ENCODE peak calls at places on chromosomes 13 and 19, in ten cellular contexts. T, M, Q, X, V, G, E, P, Z and J are unnamed samples. For H3K4me1 and H3K36me3, the result is how much of the 10 kb centered on the place peaks cover.

GRCh38 chr19:1113278-1113985 is 9.6 kb downstream of the GPX4 start:
- DNase-seq in G (peak), X (peak), M (peak), P (peak), E (peak), T (peak), Q (peak), V (peak), Z (peak), J (peak)

GRCh38 chr19:40614595-40615411 is 13.6 kb downstream of the LTBP4 start:
- DNase-seq in P (peak), X (peak), V (peak), T (peak), G (peak), Z (peak), M (peak), Q (peak), E (peak), J (peak)

GRCh38 chr13:99434258-99434788 is 66.9 kb upstream of the TM9SF2 start:
- DNase-seq in P (no peak), Z (peak), T (no peak), X (no peak), G (no peak), Q (no peak), E (peak), V (peak), M (no peak), J (no peak)

GRCh38 chr13:112784811-112785418 is 95.1 kb downstream of the ATP11A start:
- DNase-seq in G (no peak), Z (no peak), Q (no peak), M (no peak), X (no peak), E (no peak), V (no peak), T (no peak), P (no peak), J (no peak)

GRCh38 chr19:45882652-45883585 is 3.0 kb downstream of the IRF2BP1 start:
- DNase-seq in Q (peak), V (peak), M (peak), T (peak), G (peak), Z (peak), X (peak), P (peak), E (peak), J (peak)

GRCh38 chr13:89925107-89925506 is 1422.4 kb upstream of the MIR17HG start:
- DNase-seq in E (peak), P (no peak), V (no peak), X (no peak), Q (peak), M (peak), T (no peak), Z (no peak), G (peak), J (no peak)

GRCh38 chr13:49253310-49253709 is 5.6 kb downstream of the CDADC1 start:
- DNase-seq in P (no peak), V (peak), Q (no peak), Z (no peak), T (no peak), M (no peak), X (no peak), E (no peak), G (no peak), J (no peak)

GRCh38 chr13:99172951-99173350 is 27.7 kb upstream of the UBAC2 start:
- DNase-seq in P (no peak), E (no peak), M (no peak), T (no peak), Q (no peak), G (no peak), X (no peak), V (no peak), Z (no peak), J (no peak)

GRCh38 chr19:36605839-36606478 is 846 bp downstream of the ZNF382 start:
- DNase-seq in T (no peak), X (no peak), M (no peak), G (peak), V (no peak), P (no peak), Z (no peak), Q (no peak), E (no peak), J (no peak)

GRCh38 chr19:40611096-40611495 is 9.9 kb downstream of the LTBP4 start:
- DNase-seq in V (peak), E (no peak), T (peak), X (no peak), G (no peak), Q (no peak), M (no peak), P (peak), Z (peak), J (peak)

GRCh38 chr19:48501446-48501960 is 10.1 kb downstream of the LMTK3 start:
- DNase-seq in Z (peak), E (peak), M (no peak), Q (no peak), G (no peak), X (no peak), P (peak), V (peak), T (no peak), J (peak)

GRCh38 chr19:2270572-2271515 is 11.1 kb downstream of the PEAK3 start:
- DNase-seq in V (peak), Q (peak), M (peak), Z (peak), X (peak), E (peak), P (peak), G (peak), T (peak), J (peak)

GRCh38 chr13:80921556-80921955 is 580.6 kb upstream of the SPRY2 start:
- DNase-seq in Q (no peak), E (no peak), T (no peak), X (no peak), P (no peak), M (no peak), V (no peak), G (peak), Z (no peak), J (no peak)

GRCh38 chr19:8307965-8308866 is at the start of gene CD320:
- DNase-seq in Z (peak), T (peak), P (peak), M (peak), X (peak), Q (peak), V (peak), G (peak), E (peak), J (peak)

GRCh38 chr13:84358601-84359000 is 476.3 kb upstream of the SLITRK1 start:
- DNase-seq in T (no peak), X (no peak), Q (no peak), M (no peak), Z (no peak), V (no peak), P (no peak), G (no peak), E (no peak), J (no peak)
- H3K4me1 ChIP-seq in T (under half), X (under half), Q (under half), M (under half), Z (under half), V (under half), P (under half), G (under half), E (under half), J (under half)

DNA sequence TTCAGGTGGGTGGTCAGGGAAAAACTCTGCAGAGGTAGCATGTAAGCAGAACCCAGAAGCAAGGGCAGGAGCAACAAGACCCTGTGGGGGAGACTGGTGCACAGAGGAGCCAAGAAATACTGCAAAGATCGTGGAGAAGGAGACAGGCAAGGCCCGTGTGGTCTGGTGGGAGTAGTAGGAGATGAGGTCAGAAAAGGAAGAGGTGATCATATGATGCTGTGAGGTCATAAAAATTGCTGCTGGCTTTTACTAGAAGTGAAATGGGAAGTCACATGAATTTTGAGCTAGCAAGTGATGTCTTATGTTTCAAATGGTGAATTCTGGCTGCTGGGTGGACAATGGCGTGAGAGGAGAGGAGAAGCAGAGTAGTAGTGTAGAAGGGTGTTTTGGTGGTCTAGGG is 205.2 kb downstream of the TSHZ3 start:
- DNase-seq in Q (no peak), E (no peak), X (no peak), T (no peak), V (no peak), G (no peak), M (no peak), Z (no peak), P (no peak), J (no peak)
- H3K36me3 ChIP-seq in Q (under half), E (under half), X (under half), T (under half), V (under half), G (under half), M (under half), Z (under half), P (under half), J (under half)

DNA sequence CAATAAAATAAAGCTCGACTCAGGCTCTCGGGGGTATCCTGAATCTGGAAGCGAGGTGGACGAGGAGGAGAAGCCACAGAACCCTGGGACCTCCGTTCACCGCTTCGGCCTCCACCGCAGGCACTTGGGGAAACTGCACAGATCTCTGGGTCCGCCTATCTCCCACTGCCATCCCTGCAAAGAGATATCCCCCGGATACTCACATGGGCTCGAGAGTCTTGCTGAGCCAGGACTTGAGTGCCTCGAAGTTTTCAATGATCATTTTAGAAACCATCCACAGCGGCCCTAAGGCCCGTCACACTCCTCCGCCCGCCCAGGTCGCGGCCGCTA is 589 bp downstream of the RBM26 start:
- DNase-seq in X (no peak), T (no peak), M (no peak), Q (no peak), Z (no peak), G (peak), E (peak), P (no peak), V (no peak), J (peak)
- H3K4me1 ChIP-seq in X (under half), T (under half), M (under half), Q (under half), Z (half or more), G (under half), E (under half), P (under half), V (half or more), J (under half)

DNA sequence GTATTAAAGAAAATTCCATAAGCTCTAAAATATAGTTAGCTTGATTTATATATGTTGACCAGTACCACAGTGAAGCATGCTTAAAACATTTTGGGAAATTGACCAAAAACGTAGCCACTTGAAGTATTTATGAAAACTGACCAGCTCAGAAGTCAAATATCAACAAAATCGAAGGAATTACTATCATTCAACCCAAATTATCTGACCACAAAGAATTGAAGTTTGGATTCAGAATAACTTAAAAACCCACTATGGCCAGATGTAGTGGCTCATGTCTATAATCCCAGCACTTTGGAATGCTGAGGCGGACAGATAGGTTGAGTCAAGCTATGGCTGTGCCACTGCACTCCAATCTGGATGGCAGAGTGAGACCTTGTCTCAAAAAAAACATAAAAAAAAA is 31.9 kb downstream of the GPALPP1 start:
- DNase-seq in Z (no peak), V (no peak), E (no peak), P (no peak), T (no peak), Q (no peak), G (no peak), M (peak), X (no peak), J (no peak)
- H3K36me3 ChIP-seq in Z (under half), V (under half), E (under half), P (under half), T (under half), Q (under half), G (under half), M (under half), X (under half), J (under half)

GRCh38 chr13:30367296-30367695 is 55.0 kb upstream of the UBE2L5 start:
- DNase-seq in G (no peak), P (no peak), T (no peak), Z (no peak), M (no peak), Q (no peak), X (no peak), V (no peak), E (no peak), J (no peak)
- H3K4me1 ChIP-seq in G (under half), P (under half), T (under half), Z (under half), M (under half), Q (under half), X (under half), V (under half), E (under half), J (under half)

GRCh38 chr13:111227405-111227804 is 93.0 kb upstream of the TEX29 start:
- DNase-seq in E (no peak), Z (no peak), V (no peak), Q (no peak), M (peak), T (no peak), P (no peak), X (no peak), G (no peak), J (no peak)

GRCh38 chr13:111232191-111232590 is 88.3 kb upstream of the TEX29 start:
- DNase-seq in E (no peak), P (no peak), X (no peak), Z (no peak), T (no peak), G (no peak), M (no peak), V (no peak), Q (no peak), J (no peak)

GRCh38 chr13:111228262-111229144 is 91.9 kb upstream of the TEX29 start:
- DNase-seq in E (no peak), G (no peak), X (no peak), T (peak), Z (no peak), Q (no peak), P (no peak), M (peak), V (no peak), J (no peak)

GRCh38 chr13:111230385-111230930 is 90.0 kb upstream of the TEX29 start:
- DNase-seq in X (no peak), G (no peak), M (no peak), P (no peak), E (no peak), Z (no peak), Q (peak), T (no peak), V (no peak), J (no peak)

DNA sequence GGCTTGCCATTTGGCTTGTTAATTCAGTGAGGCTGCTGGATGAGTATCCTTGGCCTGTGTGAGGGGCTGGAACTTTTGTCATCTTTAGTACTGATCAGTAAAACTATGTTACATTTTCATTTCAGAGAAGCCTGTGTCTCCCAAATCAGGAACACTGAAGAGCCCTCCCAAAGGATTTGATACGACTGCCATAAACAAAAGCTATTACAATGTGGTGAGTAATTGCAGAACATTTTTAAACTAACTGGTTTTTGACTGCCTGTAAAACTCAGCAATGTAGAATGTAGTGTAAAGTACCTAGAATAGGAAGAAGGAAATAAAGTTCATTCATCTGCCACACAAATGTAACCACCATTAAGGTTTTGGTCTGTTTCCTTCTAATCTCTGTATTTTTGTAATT is 87.4 kb upstream of the TEX29 start:
- DNase-seq in X (no peak), Z (no peak), V (no peak), T (no peak), P (no peak), E (no peak), G (no peak), Q (no peak), M (peak), J (no peak)
- H3K36me3 ChIP-seq in X (under half), Z (under half), V (under half), T (under half), P (under half), E (under half), G (under half), Q (under half), M (under half), J (under half)

GRCh38 chr19:29679598-29680210 is 14.4 kb downstream of the PLEKHF1 start:
- DNase-seq in Z (no peak), T (peak), Q (no peak), P (no peak), E (no peak), X (peak), V (no peak), G (no peak), M (no peak), J (no peak)
- H3K4me1 ChIP-seq in Z (half or more), T (under half), Q (under half), P (under half), E (under half), X (half or more), V (half or more), G (under half), M (under half), J (under half)

GRCh38 chr19:15399234-15399515 is 19.6 kb upstream of the AKAP8 start:
- DNase-seq in X (no peak), T (peak), Z (no peak), P (no peak), M (no peak), G (no peak), V (no peak), Q (no peak), E (no peak), J (no peak)

GRCh38 chr19:15397236-15397635 is 17.6 kb upstream of the AKAP8 start:
- DNase-seq in M (no peak), Z (no peak), E (no peak), Q (no peak), X (no peak), V (no peak), P (no peak), T (peak), G (no peak), J (no peak)

GRCh38 chr19:15399635-15400034 is 19.2 kb downstream of the AKAP8L start:
- DNase-seq in G (no peak), P (no peak), V (no peak), T (peak), Q (no peak), X (no peak), E (no peak), Z (no peak), M (no peak), J (no peak)

GRCh38 chr19:15397782-15398181 is 18.2 kb upstream of the AKAP8 start:
- DNase-seq in E (no peak), G (no peak), P (no peak), Z (no peak), M (no peak), Q (no peak), T (peak), V (no peak), X (no peak), J (no peak)

GRCh38 chr19:15398501-15399233 is 19.1 kb upstream of the AKAP8 start:
- DNase-seq in V (no peak), X (peak), M (no peak), Q (no peak), G (no peak), T (peak), Z (no peak), P (no peak), E (no peak), J (no peak)
- H3K36me3 ChIP-seq in V (half or more), X (under half), M (half or more), Q (half or more), G (under half), T (under half), Z (under half), P (under half), E (under half), J (under half)

GRCh38 chr13:83941669-83942335 is 59.5 kb upstream of the SLITRK1 start:
- DNase-seq in V (no peak), E (peak), P (no peak), G (no peak), X (no peak), Z (no peak), T (no peak), M (no peak), Q (no peak), J (no peak)
- H3K4me1 ChIP-seq in V (under half), E (under half), P (under half), G (under half), X (under half), Z (under half), T (under half), M (under half), Q (under half), J (under half)